ENCODE peak calls at places on chromosome 7, in four cellular contexts. O, N, A and T are unnamed samples.

GRCh38 chr7:28405662-28406061 is 6.7 kb upstream of the CREB5 start:
- DNase-seq in A (peak; percentile 43), N (no peak), O (no peak), T (no peak)

GRCh38 chr7:157682064-157682945 is 345.5 kb downstream of the DNAJB6 start:
- DNase-seq in O (no peak), A (no peak), N (no peak), T (no peak)

GRCh38 chr7:50264908-50265307 is 39.6 kb upstream of the IKZF1 start:
- DNase-seq in N (no peak), A (no peak), O (peak; percentile 40), T (no peak)

GRCh38 chr7:7257899-7258692 is 75.8 kb downstream of the C1GALT1 start:
- DNase-seq in N (peak; percentile 18), A (no peak), O (no peak), T (no peak)

GRCh38 chr7:43878867-43879266 is 9.6 kb upstream of the MRPS24 start:
- DNase-seq in A (no peak), N (no peak), O (no peak), T (no peak)

GRCh38 chr7:12711124-12711523 is 23.7 kb downstream of the ARL4A start:
- DNase-seq in N (no peak), O (no peak), A (no peak), T (no peak)

GRCh38 chr7:20402297-20403230 is 71.9 kb downstream of the ITGB8 start:
- DNase-seq in N (no peak), A (no peak), O (no peak), T (no peak)

GRCh38 chr7:128841961-128842673 is 11.9 kb downstream of the FLNC start:
- DNase-seq in O (peak; percentile 41), N (no peak), A (peak; percentile 54), T (no peak)

GRCh38 chr7:30698481-30698880 is 16.2 kb upstream of the CRHR2 start:
- DNase-seq in A (no peak), N (no peak), O (no peak), T (no peak)

GRCh38 chr7:103880201-103880600 is 109.3 kb downstream of the RELN start:
- DNase-seq in O (no peak), A (no peak), N (no peak), T (no peak)

GRCh38 chr7:100493476-100494264 is 9.9 kb downstream of the NYAP1 start:
- DNase-seq in N (no peak), O (peak; percentile 47), A (peak; percentile 34), T (peak; percentile 83)

GRCh38 chr7:1948887-1949680 is 279.0 kb downstream of the ELFN1 start:
- DNase-seq in A (peak; percentile 12), O (no peak), N (no peak), T (no peak)